ENCODE peak calls at places on chromosomes 7 and 10, in eight cellular contexts. G is stomach, H is suprapubic skin, X is K562, S is GM12878, W is transverse colon, Q is HepG2, I is esophagus muscularis mucosa. F is an unnamed sample.

GRCh38 chr10:60098676-60099601 is 192.6 kb upstream of the CCDC6 start:
- DNase-seq in G (no peak), H (no peak), X (peak), S (no peak), W (no peak), Q (peak), I (no peak), F (no peak)

GRCh38 chr7:129613016-129613337 is 1.5 kb downstream of the NRF1 start:
- DNase-seq in G (no peak), H (no peak), X (no peak), S (no peak), W (no peak), Q (no peak), I (no peak), F (no peak)

GRCh38 chr7:73865738-73866445 is 4.9 kb downstream of the TMEM270 start:
- DNase-seq in G (peak), H (no peak), X (no peak), S (no peak), W (peak), Q (peak), I (no peak), F (no peak)

GRCh38 chr10:69573056-69573806 is at the start of gene NEUROG3:
- DNase-seq in G (no peak), H (no peak), X (peak), S (peak), W (no peak), Q (no peak), I (no peak), F (no peak)

GRCh38 chr10:14879055-14879800 is 562 bp downstream of the SUV39H2 start:
- DNase-seq in G (no peak), H (no peak), X (no peak), S (no peak), W (peak), Q (peak), I (no peak), F (no peak)

GRCh38 chr10:19889279-19889678 is 73.0 kb downstream of the PLXDC2 start:
- DNase-seq in G (no peak), H (no peak), X (no peak), S (no peak), W (no peak), Q (no peak), I (no peak), F (no peak)

GRCh38 chr10:13272164-13272571 is 27.7 kb downstream of the PHYH start:
- DNase-seq in G (no peak), H (peak), X (no peak), S (no peak), W (peak), Q (peak), I (no peak), F (peak)

GRCh38 chr10:48469516-48470020 is 135.3 kb downstream of the ARHGAP22 start:
- DNase-seq in G (peak), H (peak), X (no peak), S (no peak), W (no peak), Q (no peak), I (no peak), F (no peak)

GRCh38 chr10:79242620-79243152 is 104.6 kb upstream of the PPIF start:
- DNase-seq in G (peak), H (no peak), X (no peak), S (no peak), W (peak), Q (no peak), I (no peak), F (peak)

GRCh38 chr10:93481931-93482834 is at the start of gene MYOF:
- DNase-seq in G (peak), H (no peak), X (peak), S (peak), W (peak), Q (peak), I (peak), F (peak)

GRCh38 chr10:53091574-53091973 is 319.0 kb upstream of the MBL2 start:
- DNase-seq in G (no peak), H (no peak), X (no peak), S (no peak), W (no peak), Q (no peak), I (no peak), F (no peak)

GRCh38 chr10:72260588-72261322 is 13.0 kb upstream of the DDIT4 start:
- DNase-seq in G (peak), H (peak), X (peak), S (peak), W (peak), Q (peak), I (peak), F (peak)

GRCh38 chr7:108026647-108027046 is 23.7 kb upstream of the LAMB1 start:
- DNase-seq in G (no peak), H (no peak), X (no peak), S (no peak), W (no peak), Q (no peak), I (no peak), F (no peak)

GRCh38 chr10:114370993-114371392 is 33.3 kb downstream of the AFAP1L2 start:
- DNase-seq in G (no peak), H (no peak), X (no peak), S (no peak), W (no peak), Q (no peak), I (no peak), F (no peak)

GRCh38 chr10:126012485-126012884 is 116.1 kb downstream of the FANK1 start:
- DNase-seq in G (no peak), H (no peak), X (no peak), S (no peak), W (no peak), Q (no peak), I (no peak), F (no peak)

GRCh38 chr7:137074386-137075030 is 206.1 kb downstream of the CHRM2 start:
- DNase-seq in G (no peak), H (no peak), X (no peak), S (no peak), W (no peak), Q (no peak), I (no peak), F (no peak)

GRCh38 chr10:28215930-28216329 is 86.9 kb downstream of the MPP7 start:
- DNase-seq in G (no peak), H (no peak), X (no peak), S (no peak), W (peak), Q (peak), I (no peak), F (no peak)

DNA sequence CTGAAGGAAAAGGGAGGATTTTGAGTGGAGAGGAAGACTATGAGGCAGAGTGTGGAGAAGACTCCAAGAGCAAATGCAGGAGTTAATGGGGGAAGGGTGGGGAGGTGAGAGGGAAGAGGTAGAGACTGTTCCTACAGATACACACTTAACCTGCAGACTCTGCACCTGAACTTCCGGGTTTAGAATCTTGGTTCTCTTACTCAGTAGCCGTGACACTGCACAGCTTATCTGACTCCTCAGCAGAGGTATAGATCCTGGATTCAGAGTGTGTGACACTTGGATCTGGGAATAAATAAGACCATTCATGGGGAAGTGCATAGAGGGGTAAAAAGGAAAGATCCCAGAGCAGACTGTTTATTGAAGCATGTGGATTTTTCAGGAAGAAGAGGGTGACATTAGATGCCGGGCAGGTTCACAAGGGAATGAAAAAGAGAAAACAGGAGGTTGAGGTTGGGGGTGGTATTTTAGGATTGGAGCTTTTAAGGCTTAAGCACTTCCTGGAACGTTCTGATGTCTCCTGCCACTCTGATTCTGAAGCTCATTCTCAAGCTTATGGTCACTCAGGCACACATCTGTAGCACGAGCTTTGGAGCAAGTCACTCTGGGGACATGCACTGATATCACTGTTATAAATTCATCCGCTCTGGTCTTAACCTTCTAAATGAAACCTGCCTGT is 5.7 kb upstream of the ZC3HAV1L start:
- DNase-seq in G (no peak), H (no peak), X (no peak), S (no peak), W (no peak), Q (no peak), I (no peak), F (no peak)
- TF ChIP-seq EP300 in G (no peak), H (no peak), X (no peak), S (no peak), W (no peak), Q (no peak), I (no peak), F (no peak)

GRCh38 chr10:117463545-117463920 is 79.0 kb upstream of the EMX2 start:
- DNase-seq in G (no peak), H (no peak), X (no peak), S (no peak), W (no peak), Q (no peak), I (no peak), F (no peak)

GRCh38 chr10:117462816-117463544 is 79.6 kb upstream of the EMX2 start:
- DNase-seq in G (no peak), H (no peak), X (no peak), S (no peak), W (no peak), Q (no peak), I (no peak), F (no peak)

GRCh38 chr10:117460846-117461765 is 81.4 kb upstream of the EMX2 start:
- DNase-seq in G (no peak), H (no peak), X (no peak), S (no peak), W (no peak), Q (no peak), I (no peak), F (peak)

GRCh38 chr10:117462424-117462792 is 80.1 kb upstream of the EMX2 start:
- DNase-seq in G (no peak), H (no peak), X (peak), S (no peak), W (peak), Q (no peak), I (no peak), F (no peak)

DNA sequence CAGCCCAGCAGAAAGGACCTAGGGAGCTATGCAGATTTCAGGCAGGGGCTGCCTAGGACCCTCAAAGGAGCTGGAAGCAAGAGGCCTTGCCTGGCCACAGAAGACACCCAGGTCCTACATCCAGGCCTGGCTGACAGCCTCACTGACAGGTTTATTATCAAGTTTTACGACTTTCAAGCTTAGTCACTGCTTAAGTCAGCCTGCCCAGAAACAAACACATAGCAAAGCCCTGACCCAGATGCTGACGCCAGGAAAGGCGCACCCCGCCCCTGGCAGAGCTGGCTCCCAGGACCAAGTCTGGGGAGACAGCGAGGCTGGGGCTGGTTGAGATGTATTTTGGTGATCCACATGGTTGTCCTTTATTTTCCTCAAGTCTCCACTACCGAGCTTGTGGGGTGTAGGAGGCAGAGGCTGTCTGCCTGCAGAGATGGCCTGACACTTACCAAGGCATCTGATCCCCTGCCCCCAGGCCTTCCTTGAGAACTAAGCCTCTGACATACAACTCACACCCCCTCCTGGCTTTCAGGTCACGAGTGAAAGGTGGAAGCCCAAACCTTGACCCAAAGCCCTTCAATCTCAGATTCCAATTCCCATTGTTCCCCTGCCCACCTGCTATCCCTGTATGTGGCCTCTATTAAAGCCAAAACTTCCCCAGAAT is 80.7 kb upstream of the EMX2 start:
- DNase-seq in G (no peak), H (peak), X (no peak), S (no peak), W (peak), Q (no peak), I (no peak), F (peak)
- TF ChIP-seq POLR2A in G (no peak), H (no peak), X (no peak), S (no peak), W (no peak), Q (no peak), I (no peak), F (no peak)

DNA sequence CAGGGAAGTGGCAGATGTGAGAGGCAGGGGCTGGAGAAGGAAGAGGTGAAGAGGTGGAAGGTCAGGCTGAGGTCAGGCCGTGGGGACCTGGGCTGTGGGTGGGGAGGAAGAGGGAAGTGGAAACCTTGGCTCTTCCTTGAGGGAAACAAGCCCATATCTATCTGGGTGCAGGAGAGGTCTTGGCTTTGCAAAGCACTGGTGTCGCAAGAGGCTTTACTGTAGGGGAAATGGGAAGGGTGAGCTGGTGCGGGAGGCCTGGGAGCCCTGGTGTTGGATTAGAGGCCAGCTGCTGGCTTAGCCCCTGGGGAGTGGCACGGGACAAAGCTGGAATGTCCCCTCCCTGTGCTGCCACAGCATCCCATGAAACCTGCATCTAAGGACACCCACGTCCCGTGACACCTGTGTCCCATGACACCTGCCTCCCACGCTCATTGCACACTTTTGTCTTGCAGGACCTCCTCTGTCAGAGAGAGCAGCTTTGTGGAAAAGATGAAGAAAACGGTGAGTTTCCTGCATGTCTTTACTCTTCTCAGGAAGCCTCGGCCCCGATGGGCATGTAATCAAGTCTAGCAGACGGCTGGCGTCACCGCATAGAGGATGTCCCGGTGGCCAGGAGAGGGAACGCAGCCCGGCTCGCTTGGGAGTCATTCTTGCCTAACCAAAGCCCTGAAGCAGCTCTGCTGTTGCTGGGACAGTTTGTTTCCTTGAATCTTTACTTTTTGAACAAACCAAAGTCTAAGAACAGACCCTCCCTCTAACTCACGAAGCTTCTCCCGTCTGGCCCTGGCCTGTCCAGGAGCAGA is 22.2 kb downstream of the TMEM120A start:
- DNase-seq in G (no peak), H (peak), X (no peak), S (no peak), W (no peak), Q (no peak), I (peak), F (peak)
- TF ChIP-seq POLR2AphosphoS5 in G (no peak), H (no peak), X (no peak), S (no peak), W (no peak), Q (no peak), I (no peak), F (no peak)

GRCh38 chr10:62433901-62434300 is 59.7 kb downstream of the ZNF365 start:
- DNase-seq in G (no peak), H (no peak), X (no peak), S (no peak), W (no peak), Q (no peak), I (no peak), F (no peak)

GRCh38 chr10:62430881-62431280 is 56.7 kb downstream of the ZNF365 start:
- DNase-seq in G (no peak), H (no peak), X (no peak), S (no peak), W (no peak), Q (no peak), I (no peak), F (no peak)

GRCh38 chr10:62437696-62438095 is 63.5 kb downstream of the ZNF365 start:
- DNase-seq in G (no peak), H (no peak), X (peak), S (no peak), W (no peak), Q (peak), I (no peak), F (no peak)

DNA sequence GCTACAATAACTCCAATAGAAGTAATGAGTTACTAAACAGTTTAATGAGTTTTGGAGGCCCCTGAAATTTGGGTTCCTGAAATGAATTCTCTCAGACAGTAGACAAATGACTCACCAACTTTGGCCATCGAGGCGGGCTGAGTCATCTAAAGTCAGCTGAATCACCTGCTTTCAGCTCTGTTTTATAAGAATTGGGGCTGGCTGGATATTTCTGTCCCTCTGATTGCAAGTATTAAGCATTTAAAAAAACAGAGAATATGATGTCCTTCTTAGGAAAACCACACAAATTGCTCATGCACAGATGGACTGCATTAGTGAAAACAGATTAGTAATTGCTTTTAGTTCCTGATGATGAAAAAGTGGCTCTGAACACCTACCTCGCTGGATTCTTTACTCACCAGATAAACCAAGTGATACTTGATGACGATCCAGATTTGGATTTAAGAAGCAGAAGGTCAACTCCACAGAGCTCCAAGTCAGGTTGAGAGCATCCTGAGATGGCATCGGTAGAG is 59.1 kb downstream of the ZNF365 start:
- DNase-seq in G (no peak), H (no peak), X (peak), S (no peak), W (no peak), Q (no peak), I (no peak), F (peak)
- TF ChIP-seq EP300 in G (no peak), H (no peak), X (no peak), S (no peak), W (no peak), Q (no peak), I (no peak), F (no peak)

DNA sequence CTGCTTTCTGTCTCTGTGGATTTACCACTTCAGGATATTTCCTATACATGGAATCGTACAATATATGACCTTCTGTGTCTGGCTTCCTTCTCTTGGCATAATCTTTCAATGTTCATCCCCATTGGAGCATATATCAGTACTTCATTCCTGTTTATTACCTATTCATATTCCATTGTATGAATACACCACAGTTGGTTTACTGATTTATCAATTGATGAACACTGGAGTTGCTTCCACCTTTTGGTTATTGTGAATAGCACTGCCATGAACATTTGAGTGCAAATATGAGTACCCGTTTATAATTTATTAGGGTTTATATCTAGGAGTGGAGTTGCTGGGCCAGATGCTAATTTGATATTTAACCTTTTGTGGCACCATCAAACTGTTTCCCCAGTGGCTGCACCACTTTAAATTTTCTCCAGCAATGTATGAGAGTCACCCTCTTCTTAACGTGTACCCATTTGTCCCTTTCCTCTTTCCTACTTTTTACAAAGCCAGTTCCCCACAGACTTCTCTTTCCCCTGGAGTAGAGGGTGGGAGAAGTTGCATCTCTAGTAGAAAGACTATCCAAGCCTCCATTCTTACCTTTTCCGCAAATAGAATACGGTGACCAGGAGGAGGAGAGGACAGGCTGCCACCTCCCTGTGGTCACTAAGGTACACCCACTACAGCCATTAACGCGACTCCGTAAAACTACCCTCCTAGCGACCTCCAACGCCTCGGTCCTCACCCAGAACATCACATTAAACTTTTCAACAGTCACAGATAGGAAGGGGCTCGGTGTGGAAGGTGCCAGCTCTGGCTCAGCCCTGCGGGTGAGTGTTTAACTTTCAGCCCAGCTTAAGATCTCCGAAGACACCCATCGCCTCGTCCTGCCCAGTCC is 25.6 kb downstream of the SCD start:
- DNase-seq in G (no peak), H (no peak), X (no peak), S (no peak), W (no peak), Q (no peak), I (no peak), F (no peak)
- TF ChIP-seq POLR2A in G (no peak), H (no peak), X (no peak), S (no peak), W (no peak), Q (no peak), I (no peak), F (no peak)

F was measured in sigmoid colon.